ENCODE peak calls at places on chromosomes 1 and 21, in nine cellular contexts. W, I, M, H, K, J, T, O and U are unnamed samples.

GRCh38 chr21:38181101-38181500 is 75.7 kb upstream of the KCNJ15 start:
- DNase-seq in W (no peak), I (no peak), M (no peak), H (no peak), K (no peak), J (no peak), T (peak), O (no peak), U (no peak)

GRCh38 chr1:99119193-99119592 is 114.5 kb upstream of the PLPPR5 start:
- DNase-seq in W (no peak), I (no peak), M (no peak), H (no peak), K (no peak), J (no peak), T (no peak), O (peak), U (no peak)

GRCh38 chr1:244730153-244730933 is 77.4 kb downstream of the DESI2 start:
- DNase-seq in W (no peak), I (no peak), M (no peak), H (no peak), K (peak), J (peak), T (no peak), O (peak), U (peak)

GRCh38 chr1:50208296-50208695 is 99.6 kb downstream of the ELAVL4 start:
- DNase-seq in W (no peak), I (no peak), M (no peak), H (no peak), K (no peak), J (no peak), T (no peak), O (no peak), U (no peak)

GRCh38 chr21:37478821-37479220 is 112.2 kb downstream of the DYRK1A start:
- DNase-seq in W (no peak), I (no peak), M (no peak), H (no peak), K (no peak), J (no peak), T (no peak), O (no peak), U (no peak)

GRCh38 chr21:15062566-15062965 is 2.2 kb downstream of the NRIP1 start:
- DNase-seq in W (no peak), I (no peak), M (no peak), H (no peak), K (no peak), J (no peak), T (no peak), O (no peak), U (no peak)

GRCh38 chr21:36647279-36648093 is 51.4 kb upstream of the SIM2 start:
- DNase-seq in W (no peak), I (no peak), M (no peak), H (no peak), K (peak), J (no peak), T (no peak), O (no peak), U (no peak)

GRCh38 chr21:46078984-46079356 is 18.9 kb upstream of the COL6A2 start:
- DNase-seq in W (no peak), I (no peak), M (peak), H (no peak), K (no peak), J (no peak), T (peak), O (no peak), U (no peak)

GRCh38 chr1:7329868-7330615 is 441.1 kb upstream of the VAMP3 start:
- DNase-seq in W (no peak), I (no peak), M (no peak), H (no peak), K (no peak), J (no peak), T (peak), O (no peak), U (no peak)

GRCh38 chr1:41169799-41170180 is 72.3 kb downstream of the SCMH1 start:
- DNase-seq in W (no peak), I (no peak), M (no peak), H (no peak), K (no peak), J (no peak), T (no peak), O (no peak), U (no peak)

GRCh38 chr1:64483711-64484454 is 14.0 kb downstream of the CACHD1 start:
- DNase-seq in W (no peak), I (no peak), M (no peak), H (no peak), K (no peak), J (no peak), T (no peak), O (no peak), U (no peak)

GRCh38 chr1:198575715-198576641 is 35.5 kb upstream of the ATP6V1G3 start:
- DNase-seq in W (no peak), I (no peak), M (no peak), H (no peak), K (peak), J (no peak), T (no peak), O (no peak), U (no peak)

GRCh38 chr1:53636621-53637171 is 102.3 kb downstream of the GLIS1 start:
- DNase-seq in W (no peak), I (no peak), M (no peak), H (peak), K (no peak), J (peak), T (no peak), O (no peak), U (no peak)

GRCh38 chr1:15276691-15277090 is 29.7 kb downstream of the FHAD1 start:
- DNase-seq in W (no peak), I (no peak), M (no peak), H (no peak), K (no peak), J (no peak), T (no peak), O (no peak), U (no peak)

GRCh38 chr1:226967665-226968064 is 27.6 kb downstream of the COQ8A start:
- DNase-seq in W (peak), I (no peak), M (no peak), H (peak), K (peak), J (peak), T (peak), O (no peak), U (no peak)

DNA sequence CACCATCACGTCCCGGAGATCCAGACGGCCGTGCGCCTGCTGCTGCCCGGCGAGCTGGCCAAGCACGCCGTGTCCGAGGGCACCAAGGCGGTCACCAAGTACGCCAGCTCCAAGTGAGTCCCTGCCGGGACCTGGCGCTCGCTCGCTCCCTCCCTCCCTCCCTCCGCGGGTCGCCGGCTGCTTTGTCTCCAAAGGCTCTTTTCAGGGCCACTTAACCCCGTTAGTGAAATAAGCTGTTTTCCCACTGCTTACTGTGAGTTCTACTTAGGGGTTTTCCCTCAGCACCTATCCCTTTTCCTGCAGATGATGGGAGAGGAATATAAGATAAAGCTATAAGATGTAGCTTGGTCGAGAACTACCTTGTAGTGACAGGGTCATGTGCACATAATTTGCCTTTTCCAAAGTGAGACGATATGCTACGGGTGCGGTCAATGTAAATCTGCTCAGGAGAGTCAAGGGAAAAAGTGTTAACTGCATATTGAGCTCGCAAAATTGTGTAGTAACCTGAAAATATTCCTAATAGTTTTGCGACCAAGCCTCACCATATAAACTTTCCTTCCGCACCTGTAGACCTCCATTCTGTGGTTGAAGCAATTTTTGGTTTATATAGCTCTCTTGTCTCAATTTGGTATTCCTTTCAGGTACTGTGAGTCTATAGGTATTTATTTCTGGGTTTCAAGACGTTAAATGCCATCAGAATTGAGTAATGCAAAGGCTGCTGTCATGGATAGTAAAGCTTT is 55.9 kb upstream of the BOLA1 start:
- DNase-seq in W (no peak), I (no peak), M (no peak), H (no peak), K (no peak), J (peak), T (no peak), O (peak), U (no peak)
- TF ChIP-seq POLR2A in W (no peak), I (peak), M (peak), H (no peak), K (no peak), J (no peak), T (no peak), O (peak), U (no peak)

DNA sequence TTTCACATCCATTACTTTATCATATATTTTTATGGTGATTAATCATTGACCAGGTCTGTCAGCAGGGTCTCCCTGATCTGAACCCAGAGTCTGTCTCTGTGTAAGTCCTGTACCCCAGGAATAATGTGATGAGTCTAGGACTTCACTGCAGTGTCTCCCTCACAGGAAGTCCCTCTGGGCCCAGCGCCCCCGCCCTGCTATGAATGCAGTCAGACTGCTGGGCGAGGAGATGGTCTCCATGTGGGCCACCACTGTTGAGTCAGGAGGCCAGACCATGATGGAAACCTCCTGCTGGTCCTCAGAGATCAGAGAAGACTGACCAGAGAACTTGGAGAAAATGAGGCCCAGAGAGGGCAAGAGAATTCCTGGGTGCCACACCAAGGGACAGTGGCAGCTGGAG is 9.5 kb downstream of the TMEM222 start:
- DNase-seq in W (no peak), I (no peak), M (no peak), H (no peak), K (no peak), J (no peak), T (no peak), O (no peak), U (no peak)
- TF ChIP-seq POLR2A in W (no peak), I (no peak), M (no peak), H (no peak), K (no peak), J (no peak), T (no peak), O (no peak), U (no peak)

GRCh38 chr1:101299166-101299565 is 62.3 kb downstream of the S1PR1 start:
- DNase-seq in W (no peak), I (no peak), M (no peak), H (no peak), K (no peak), J (no peak), T (no peak), O (no peak), U (no peak)
- TF ChIP-seq POLR2A in W (no peak), I (no peak), M (no peak), H (no peak), K (no peak), J (no peak), T (no peak), O (no peak), U (no peak)

GRCh38 chr1:210251680-210252490 is 19.3 kb downstream of the SERTAD4 start:
- DNase-seq in W (no peak), I (no peak), M (peak), H (no peak), K (no peak), J (no peak), T (no peak), O (no peak), U (no peak)
- TF ChIP-seq POLR2A in W (no peak), I (no peak), M (no peak), H (no peak), K (no peak), J (no peak), T (no peak), O (no peak), U (no peak)

DNA sequence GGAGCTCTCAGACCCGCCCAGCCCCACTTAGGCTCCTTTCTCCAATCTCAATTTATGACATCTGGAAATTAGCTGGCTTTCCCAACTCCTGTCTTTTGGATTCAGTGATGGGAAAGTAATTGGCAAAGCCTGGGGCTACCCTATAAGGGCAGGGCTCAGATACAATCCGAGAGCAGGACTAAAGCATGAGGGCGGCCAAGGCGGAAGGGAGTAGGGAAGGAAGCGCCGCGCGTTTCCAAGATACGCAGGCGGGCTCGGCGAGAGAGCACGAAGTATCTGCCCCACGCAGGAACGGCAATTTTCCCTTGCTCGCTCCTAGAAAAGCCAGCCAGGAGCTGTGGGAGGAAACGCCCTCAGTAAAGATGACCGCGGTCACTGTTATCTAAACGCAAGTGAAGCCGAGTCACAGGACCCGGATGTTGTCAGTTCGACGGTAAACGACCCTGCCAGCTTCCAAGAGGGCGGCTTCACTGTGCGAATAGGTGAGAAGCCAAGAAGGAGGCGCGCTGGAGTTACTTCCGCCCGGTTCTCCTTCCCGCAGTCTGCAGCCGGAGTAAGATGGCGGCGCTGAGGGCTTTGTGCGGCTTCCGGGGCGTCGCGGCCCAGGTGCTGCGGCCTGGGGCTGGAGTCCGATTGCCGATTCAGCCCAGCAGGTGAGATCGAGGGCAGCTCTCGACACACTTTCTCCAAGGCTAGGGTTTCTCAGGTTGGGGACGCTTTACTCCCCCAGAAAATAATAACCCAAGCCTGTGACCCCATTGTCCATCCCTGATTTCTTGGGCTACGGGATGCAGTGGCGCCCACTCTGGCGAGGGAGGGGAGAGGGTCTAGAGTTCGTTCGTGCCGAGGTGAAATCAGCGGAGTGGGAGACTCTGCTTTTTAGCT is at the start of gene NDUFS2:
- DNase-seq in W (peak), I (peak), M (peak), H (peak), K (peak), J (peak), T (peak), O (peak), U (peak)
- TF ChIP-seq POLR2A in W (peak), I (peak), M (peak), H (peak), K (peak), J (peak), T (peak), O (peak), U (peak)